ENCODE peak calls at places on chromosomes 1 and 21, in seven cellular contexts. Z, S, I, J, O, F and L are unnamed samples.

GRCh38 chr21:34639882-34640788 is 25.2 kb upstream of the RCAN1 start:
- DNase-seq in Z (no peak), S (no peak), I (no peak), J (no peak), O (peak; percentile 13), F (no peak), L (no peak)

GRCh38 chr1:205493241-205494085 is 11.0 kb upstream of the CDK18 start:
- DNase-seq in Z (peak; percentile 27), S (no peak), I (peak; percentile 71), J (no peak), O (peak; percentile 56), F (no peak), L (peak; percentile 65)

GRCh38 chr1:40267767-40268187 is 9.7 kb downstream of the ZMPSTE24 start:
- DNase-seq in Z (no peak), S (peak; percentile 45), I (peak; percentile 69), J (peak; percentile 53), O (peak; percentile 97), F (no peak), L (no peak)

GRCh38 chr21:25561668-25562641 is 45.3 kb downstream of the MRPL39 start:
- DNase-seq in Z (peak; percentile 82), S (peak; percentile 51), I (peak; percentile 83), J (peak; percentile 82), O (peak; percentile 82), F (no peak), L (no peak)

GRCh38 chr1:21323091-21323490 is 32.8 kb upstream of the ECE1 start:
- DNase-seq in Z (no peak), S (peak; percentile 31), I (peak; percentile 77), J (peak; percentile 67), O (no peak), F (no peak), L (no peak)

GRCh38 chr1:111183681-111184080 is 16.8 kb downstream of the DENND2D start:
- DNase-seq in Z (no peak), S (no peak), I (no peak), J (no peak), O (no peak), F (no peak), L (no peak)

GRCh38 chr1:48966583-48966982 is 189.9 kb upstream of the BEND5 start:
- DNase-seq in Z (no peak), S (no peak), I (no peak), J (no peak), O (no peak), F (no peak), L (no peak)

GRCh38 chr1:24929876-24930702 is at the start of gene RUNX3:
- DNase-seq in Z (peak; percentile 45), S (no peak), I (peak; percentile 77), J (no peak), O (no peak), F (no peak), L (no peak)

GRCh38 chr1:172673761-172674160 is 14.9 kb downstream of the FASLG start:
- DNase-seq in Z (no peak), S (no peak), I (no peak), J (no peak), O (peak; percentile 35), F (no peak), L (no peak)

GRCh38 chr1:156749429-156750118 is 1.9 kb downstream of the HDGF start:
- DNase-seq in Z (peak; percentile 44), S (no peak), I (no peak), J (no peak), O (no peak), F (no peak), L (no peak)

GRCh38 chr1:108913105-108913948 is 36.5 kb downstream of the GPSM2 start:
- DNase-seq in Z (no peak), S (no peak), I (no peak), J (peak; percentile 91), O (peak; percentile 6), F (no peak), L (no peak)

GRCh38 chr1:231808990-231809389 is 182.4 kb downstream of the DISC1 start:
- DNase-seq in Z (no peak), S (no peak), I (no peak), J (peak; percentile 42), O (peak; percentile 33), F (no peak), L (no peak)

GRCh38 chr1:951364-951763 is 7.7 kb downstream of the NOC2L start:
- DNase-seq in Z (no peak), S (no peak), I (no peak), J (no peak), O (peak; percentile 32), F (no peak), L (no peak)

GRCh38 chr1:220151454-220151853 is 57.5 kb downstream of the IARS2 start:
- DNase-seq in Z (no peak), S (no peak), I (no peak), J (peak; percentile 69), O (peak; percentile 15), F (no peak), L (no peak)

GRCh38 chr1:167862432-167863076 is 51.4 kb downstream of the ADCY10 start:
- DNase-seq in Z (no peak), S (no peak), I (no peak), J (peak; percentile 75), O (peak; percentile 90), F (no peak), L (no peak)

GRCh38 chr1:202234331-202235002 is 40.9 kb downstream of the LGR6 start:
- DNase-seq in Z (no peak), S (no peak), I (no peak), J (no peak), O (peak; percentile 37), F (no peak), L (no peak)

DNA sequence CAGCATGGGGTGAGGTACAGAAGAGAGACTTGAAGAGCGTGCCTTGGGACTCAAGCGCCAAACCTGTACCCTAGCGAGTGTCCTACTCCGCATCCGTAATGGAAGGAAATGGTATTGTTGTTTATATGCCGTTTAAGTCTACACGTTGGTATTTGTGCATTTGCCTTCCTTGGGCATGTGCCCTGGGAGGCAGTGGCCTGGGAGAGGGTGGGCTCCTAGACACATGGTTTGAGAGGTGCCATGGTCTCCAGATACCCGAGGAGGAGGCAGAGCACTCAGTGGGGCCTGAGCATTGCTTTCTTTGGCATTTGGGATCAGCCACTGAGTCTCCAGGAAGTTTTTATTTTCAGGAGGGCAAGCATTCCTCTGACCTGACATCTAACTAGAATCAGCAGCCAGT is 6.5 kb downstream of the ZNF672 start:
- DNase-seq in Z (no peak), S (peak; percentile 4), I (peak; percentile 37), J (no peak), O (no peak), F (no peak), L (no peak)
- H3K36me3 ChIP-seq in Z (no peaks in the 10 kb centered on the region), S (peaks cover 20% of the 10 kb centered on the region), I (peaks cover 52% of the 10 kb centered on the region), J (peaks cover 22% of the 10 kb centered on the region), O (peaks cover 41% of the 10 kb centered on the region), F (peaks cover 16% of the 10 kb centered on the region), L (no peaks in the 10 kb centered on the region)

DNA sequence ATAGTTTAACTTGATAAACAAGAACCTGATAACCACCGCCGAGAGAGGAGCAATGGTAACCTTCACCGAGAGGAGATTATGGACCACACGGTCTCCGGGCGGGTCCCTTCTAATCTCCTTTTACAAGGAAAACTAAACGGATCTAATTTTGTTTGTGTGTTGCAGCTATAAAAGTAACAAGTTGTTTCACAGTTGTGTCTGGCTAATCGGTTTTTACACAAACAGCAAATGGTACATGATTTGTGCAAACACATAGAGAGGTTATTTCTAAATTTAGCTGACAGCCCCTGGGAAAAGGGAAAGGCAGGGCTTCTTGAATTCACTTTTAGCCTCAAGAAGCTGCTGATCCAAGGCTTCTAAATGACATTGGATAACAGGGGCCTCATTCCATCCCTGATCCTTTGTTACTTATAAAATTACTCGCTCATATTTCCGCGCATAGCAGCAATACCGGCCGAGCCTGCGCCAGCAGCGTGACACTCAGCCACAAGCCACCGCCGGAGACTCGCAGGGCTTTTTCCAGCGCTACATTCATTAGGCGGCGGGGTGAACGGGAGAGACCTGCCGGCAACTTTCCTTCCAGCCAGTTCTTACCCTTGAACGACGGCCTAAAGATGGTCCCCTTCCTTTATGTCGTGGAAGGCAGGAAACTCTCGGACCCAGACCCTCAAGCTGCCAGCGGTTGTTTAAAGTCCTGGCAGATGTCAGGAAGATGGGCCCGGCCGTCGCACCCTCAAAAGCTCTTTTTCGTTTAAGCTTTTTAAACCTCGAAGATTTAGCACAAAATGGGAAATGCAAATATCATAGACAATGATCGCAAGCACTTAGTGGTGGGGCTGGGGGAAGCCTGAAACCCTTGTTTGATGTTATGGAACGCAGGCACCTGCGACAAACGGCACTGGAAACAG is 4.4 kb downstream of the FOXD3 start:
- DNase-seq in Z (peak; percentile 16), S (no peak), I (no peak), J (peak; percentile 35), O (peak; percentile 6), F (no peak), L (no peak)
- H3K4me3 ChIP-seq in Z (no peak overlapping the region), S (no peak overlapping the region), I (no peak overlapping the region), J (no peak overlapping the region), O (no peak overlapping the region), F (peak overlapping the region; percentile 25), L (no peak overlapping the region)

DNA sequence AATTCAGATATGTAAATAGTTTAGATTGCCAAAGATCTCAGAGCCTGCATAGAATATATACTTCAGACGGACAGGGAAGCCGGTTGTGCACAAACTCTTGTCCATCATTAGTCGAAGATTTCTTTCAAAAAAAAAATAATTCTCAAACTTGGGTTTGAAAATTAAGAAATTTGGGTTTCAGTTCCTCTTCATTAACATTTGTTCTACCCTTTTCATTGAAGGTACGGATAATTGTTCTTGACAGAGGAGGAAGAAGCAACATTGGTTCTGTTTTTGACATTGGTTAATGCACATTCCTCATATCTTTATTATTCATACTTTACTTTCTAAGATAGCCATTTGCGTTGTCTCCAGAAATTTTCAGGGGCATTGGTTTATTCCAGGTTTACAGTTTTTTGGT is 38.0 kb upstream of the PRMT6 start:
- DNase-seq in Z (no peak), S (no peak), I (no peak), J (no peak), O (no peak), F (no peak), L (no peak)
- TF ChIP-seq CTCF in Z (no peak), S (no peak), I (no peak), J (no peak), O (no peak), F (no peak), L (no peak)

GRCh38 chr21:46416551-46416950 is 42.1 kb upstream of the DIP2A start:
- DNase-seq in Z (no peak), S (no peak), I (no peak), J (no peak), O (no peak), F (no peak), L (no peak)
- H3K36me3 ChIP-seq in Z (no peaks in the 10 kb centered on the region), S (no peaks in the 10 kb centered on the region), I (peaks cover 48% of the 10 kb centered on the region), J (peaks cover 20% of the 10 kb centered on the region), O (peaks cover 40% of the 10 kb centered on the region), F (peaks cover 20% of the 10 kb centered on the region), L (no peaks in the 10 kb centered on the region)

GRCh38 chr1:67555487-67556296 is 125.5 kb upstream of the SERBP1 start:
- DNase-seq in Z (no peak), S (no peak), I (no peak), J (no peak), O (no peak), F (no peak), L (no peak)
- H3K4me3 ChIP-seq in Z (no peak overlapping the region), S (no peak overlapping the region), I (no peak overlapping the region), J (no peak overlapping the region), O (no peak overlapping the region), F (no peak overlapping the region), L (no peak overlapping the region)